ENCODE peak calls at places on chromosomes 2 and 18, in seven cellular contexts. Q is stomach; E is CD4-positive, alpha-beta T cell; I is heart left ventricle; L is IMR-90; U is left lung; X is prostate gland. K is an unnamed sample. For H3K9me3 and H3K27me3, the result is how much of the 10 kb centered on the place peaks cover.

GRCh38 chr2:172643142-172643541 is 87.3 kb downstream of the PDK1 start:
- DNase-seq in X (no peak), U (no peak), E (no peak), I (no peak), L (peak), Q (no peak), K (no peak)

GRCh38 chr18:23943903-23944624 is 70.5 kb upstream of the TTC39C start:
- DNase-seq in U (no peak), L (peak), E (no peak), I (no peak), X (no peak), Q (no peak), K (peak)

GRCh38 chr2:27901219-27901618 is 10.7 kb downstream of the BABAM2 start:
- DNase-seq in E (no peak), X (no peak), L (peak), Q (no peak), I (no peak), U (no peak), K (no peak)

GRCh38 chr2:154655499-154655898 is 43.0 kb upstream of the KCNJ3 start:
- DNase-seq in E (no peak), I (no peak), U (no peak), L (no peak), Q (no peak), X (no peak), K (no peak)

GRCh38 chr2:240427729-240428128 is 7.7 kb upstream of the GPC1 start:
- DNase-seq in E (no peak), Q (no peak), I (no peak), X (no peak), U (peak), L (no peak), K (no peak)

GRCh38 chr2:181553244-181553643 is 96.1 kb downstream of the ITGA4 start:
- DNase-seq in I (no peak), L (no peak), U (no peak), E (no peak), X (no peak), Q (no peak), K (no peak)

GRCh38 chr2:113818382-113818951 is 62.0 kb upstream of the SLC35F5 start:
- DNase-seq in E (no peak), L (peak), Q (peak), X (peak), I (peak), U (peak), K (peak)

GRCh38 chr2:211033765-211034164 is 477.4 kb downstream of the CPS1 start:
- DNase-seq in E (no peak), U (no peak), I (no peak), X (no peak), L (no peak), Q (no peak), K (no peak)

GRCh38 chr18:37019157-37019571 is 190.2 kb downstream of the KIAA1328 start:
- DNase-seq in U (no peak), L (peak), E (no peak), I (no peak), Q (no peak), X (no peak), K (no peak)

GRCh38 chr2:204115692-204116091 is 179.1 kb downstream of the ICOS start:
- DNase-seq in L (no peak), X (no peak), E (no peak), I (no peak), Q (no peak), U (no peak), K (no peak)

GRCh38 chr2:168422584-168422983 is 33.5 kb upstream of the CERS6 start:
- DNase-seq in L (no peak), E (no peak), Q (no peak), X (no peak), I (no peak), U (no peak), K (no peak)

GRCh38 chr2:67462741-67463496 is 65.8 kb downstream of the ETAA1 start:
- DNase-seq in X (no peak), L (no peak), E (no peak), Q (no peak), U (no peak), I (no peak), K (no peak)

GRCh38 chr18:66344227-66344626 is 259.7 kb downstream of the CDH19 start:
- DNase-seq in U (peak), L (no peak), X (no peak), Q (no peak), E (no peak), I (no peak), K (no peak)

GRCh38 chr2:20019747-20020146 is 7.3 kb upstream of the MATN3 start:
- DNase-seq in Q (no peak), X (no peak), U (no peak), E (no peak), I (no peak), L (no peak), K (no peak)

GRCh38 chr2:167190053-167190452 is 301.8 kb downstream of the XIRP2 start:
- DNase-seq in I (peak), E (no peak), U (no peak), Q (peak), X (no peak), L (no peak), K (no peak)

GRCh38 chr2:11090158-11090557 is 65.1 kb upstream of the SLC66A3 start:
- DNase-seq in E (no peak), I (no peak), L (no peak), Q (no peak), X (no peak), U (no peak), K (no peak)

GRCh38 chr2:15284601-15285000 is 276.5 kb downstream of the NBAS start:
- DNase-seq in U (no peak), X (no peak), I (no peak), E (no peak), L (no peak), Q (no peak), K (no peak)

GRCh38 chr2:240926516-240927389 is 20.6 kb downstream of the CROCC2 start:
- DNase-seq in E (no peak), L (peak), U (peak), X (no peak), Q (peak), I (peak), K (no peak)

DNA sequence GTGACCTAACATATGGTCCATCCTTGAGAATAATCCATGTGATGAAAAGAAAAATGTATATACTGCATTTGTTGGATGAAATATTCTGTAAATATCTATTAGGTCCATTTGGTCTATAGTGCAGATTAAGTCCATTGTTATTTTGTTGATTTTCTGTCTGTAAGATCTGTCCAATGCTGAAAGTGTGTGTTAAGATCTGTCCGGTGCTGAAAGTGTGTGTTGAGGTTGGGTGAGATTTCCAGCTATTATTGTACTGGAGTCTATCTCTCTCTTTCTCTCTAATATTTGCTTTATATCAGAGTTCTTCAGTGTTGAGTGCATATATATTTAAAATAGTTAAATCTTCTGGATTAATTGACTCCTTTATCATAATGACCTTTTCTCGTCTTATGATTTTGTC is 828.8 kb upstream of the CRIM1 start:
- DNase-seq in I (no peak), Q (no peak), E (no peak), X (no peak), L (no peak), U (no peak), K (no peak)
- H3K9me3 ChIP-seq in I (under half), Q (under half), E (under half), X (under half), L (under half), U (under half), K (under half)

GRCh38 chr2:237673130-237673921 is 45.9 kb downstream of the LRRFIP1 start:
- DNase-seq in I (peak), E (peak), X (peak), L (peak), U (peak), Q (peak), K (no peak)
- TF ChIP-seq CTCF in I (peak), E (peak), X (peak), L (peak), U (peak), Q (no peak), K (peak)

GRCh38 chr2:127217470-127218325 is 2.4 kb downstream of the CYP27C1 start:
- DNase-seq in I (no peak), X (no peak), E (no peak), Q (no peak), L (no peak), U (no peak), K (no peak)
- H3K27me3 ChIP-seq in I (half or more), X (under half), E (half or more), Q (half or more), L (under half), U (half or more), K (under half)

DNA sequence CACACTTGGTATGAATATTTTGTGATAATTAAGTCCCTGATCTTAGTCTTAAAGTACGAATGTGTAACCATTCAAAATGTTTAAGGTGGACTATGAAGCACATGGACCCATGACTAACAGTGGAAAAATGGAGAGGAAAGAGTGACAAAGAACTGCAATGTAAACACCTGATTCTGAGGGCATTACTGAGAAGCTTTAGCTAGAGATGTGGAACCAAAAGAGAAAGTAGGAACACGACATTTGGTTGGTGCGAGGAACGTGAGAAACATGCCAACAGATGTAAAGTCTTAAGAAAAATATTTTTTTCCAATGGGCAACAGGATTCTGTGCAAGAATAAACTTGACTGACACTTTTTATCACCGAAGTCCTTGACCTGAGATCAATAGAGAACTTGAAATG is 1618.6 kb downstream of the DPP10 start:
- DNase-seq in I (no peak), U (no peak), L (no peak), E (no peak), X (no peak), Q (no peak), K (no peak)
- H3K9me3 ChIP-seq in I (under half), U (under half), L (under half), E (under half), X (under half), Q (under half), K (under half)

DNA sequence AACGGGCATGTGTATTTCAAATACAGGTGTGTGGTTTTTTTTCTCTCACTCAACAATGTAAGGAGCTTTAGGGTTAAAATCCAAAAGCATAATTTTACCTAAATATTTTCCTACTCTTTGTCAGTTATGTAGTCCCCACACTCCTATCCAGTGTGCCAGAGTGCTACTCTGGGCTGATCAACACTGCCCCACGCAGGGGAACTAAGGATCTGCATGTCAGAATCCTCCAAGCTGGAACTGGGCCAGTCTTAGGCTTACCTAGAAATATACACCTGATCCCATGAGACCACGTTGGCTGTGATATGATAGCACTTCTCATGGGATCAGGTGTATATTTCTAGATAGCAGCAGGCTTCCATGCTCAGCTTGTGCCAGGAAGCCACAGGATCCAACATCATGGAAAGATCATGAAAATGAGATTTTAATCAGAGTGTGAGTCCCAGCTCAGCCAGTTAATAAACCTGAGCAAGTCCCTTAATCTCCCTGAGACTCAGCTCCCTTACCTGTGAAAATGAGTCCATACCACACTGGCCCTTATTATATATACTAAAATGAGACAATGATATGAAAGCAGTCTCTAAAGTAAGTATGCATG is 29.7 kb downstream of the CCDC141 start:
- DNase-seq in U (no peak), L (no peak), I (no peak), Q (peak), E (peak), X (no peak), K (no peak)
- TF ChIP-seq CTCF in U (no peak), L (no peak), I (peak), Q (no peak), E (peak), X (no peak), K (peak)

GRCh38 chr18:38811209-38811608 is 1245.6 kb upstream of the CELF4 start:
- DNase-seq in L (no peak), Q (no peak), E (no peak), I (no peak), U (no peak), X (no peak), K (no peak)

GRCh38 chr18:38805256-38805655 is 1239.7 kb upstream of the CELF4 start:
- DNase-seq in E (no peak), I (no peak), Q (no peak), L (no peak), U (no peak), X (no peak), K (no peak)

DNA sequence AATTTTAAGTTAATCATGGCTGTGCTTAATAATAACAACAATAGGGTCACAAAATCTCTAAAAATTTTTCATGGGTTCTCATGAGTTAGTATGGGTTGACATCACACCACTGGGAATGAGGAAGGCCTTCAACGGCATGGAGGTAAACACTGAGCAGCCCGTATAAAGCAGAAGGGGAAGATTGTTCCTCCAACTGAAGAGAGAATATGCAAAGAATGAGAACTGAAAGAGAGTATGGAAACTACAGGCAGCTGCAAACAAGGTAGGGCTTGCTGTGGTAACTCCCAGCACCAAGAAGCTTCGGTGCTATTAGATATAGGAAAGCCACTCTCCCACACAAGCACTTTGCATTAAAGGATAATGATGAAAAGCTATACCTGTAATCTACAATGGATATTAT is 1242.3 kb upstream of the CELF4 start:
- DNase-seq in I (no peak), E (no peak), Q (no peak), U (no peak), L (no peak), X (no peak), K (no peak)
- H3K27me3 ChIP-seq in I (under half), E (under half), Q (under half), U (under half), L (under half), X (under half), K (under half)

DNA sequence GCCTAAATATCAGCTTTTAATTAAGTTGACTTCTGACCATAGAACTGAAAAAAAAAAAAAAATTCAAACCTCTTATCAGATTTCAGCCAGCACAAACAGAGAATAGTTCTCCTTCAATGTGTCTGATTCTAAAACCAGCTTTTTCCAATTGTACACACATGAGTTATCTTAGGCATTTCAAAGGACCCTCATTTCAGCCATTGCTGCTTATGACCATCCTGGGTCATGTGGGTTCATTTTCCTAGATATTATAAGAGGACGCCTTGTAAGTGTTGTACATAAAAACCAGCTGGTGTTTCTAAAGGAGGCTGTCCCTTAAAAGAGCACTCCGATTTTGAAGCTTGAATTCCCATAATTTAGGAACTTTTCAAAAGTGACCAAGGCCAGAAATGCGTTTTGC is 62.3 kb upstream of the DYNC1I2 start:
- DNase-seq in E (no peak), U (no peak), X (no peak), L (no peak), I (no peak), Q (no peak), K (no peak)
- H3K9me3 ChIP-seq in E (under half), U (under half), X (under half), L (under half), I (under half), Q (under half), K (under half)